ENCODE peak calls at places on chromosome 9, in six cellular contexts. One of them, this sample, is unnamed.

GRCh38 chr9:87725356-87725899 is 491 bp upstream of the CTSL start:
- DNase-seq in fibroblast of lung: no peak
- DNase-seq in sigmoid colon: peak; percentile 81
- DNase-seq in cardiac muscle cell: peak; percentile 59
- DNase-seq in ovary: no peak
- DNase-seq in thyroid gland: no peak
- DNase-seq in this sample: no peak

GRCh38 chr9:37902804-37903580 is 935 bp downstream of the SLC25A51 start:
- DNase-seq in fibroblast of lung: peak; percentile 62
- DNase-seq in sigmoid colon: no peak
- DNase-seq in cardiac muscle cell: peak; percentile 43
- DNase-seq in ovary: no peak
- DNase-seq in thyroid gland: no peak
- DNase-seq in this sample: no peak

GRCh38 chr9:114244570-114244969 is 78.3 kb upstream of the ORM1 start:
- DNase-seq in fibroblast of lung: no peak
- DNase-seq in sigmoid colon: no peak
- DNase-seq in cardiac muscle cell: no peak
- DNase-seq in ovary: no peak
- DNase-seq in thyroid gland: no peak
- DNase-seq in this sample: peak; percentile 7

GRCh38 chr9:134936762-134937555 is 19.2 kb upstream of the FCN1 start:
- DNase-seq in fibroblast of lung: no peak
- DNase-seq in sigmoid colon: no peak
- DNase-seq in cardiac muscle cell: no peak
- DNase-seq in ovary: no peak
- DNase-seq in thyroid gland: no peak
- DNase-seq in this sample: no peak

GRCh38 chr9:129242191-129242953 is 64.3 kb upstream of the IER5L start:
- DNase-seq in fibroblast of lung: no peak
- DNase-seq in sigmoid colon: no peak
- DNase-seq in cardiac muscle cell: no peak
- DNase-seq in ovary: peak; percentile 28
- DNase-seq in thyroid gland: no peak
- DNase-seq in this sample: no peak

GRCh38 chr9:97852001-97852398 is 1.0 kb upstream of the FOXE1 start:
- DNase-seq in fibroblast of lung: no peak
- DNase-seq in sigmoid colon: no peak
- DNase-seq in cardiac muscle cell: no peak
- DNase-seq in ovary: no peak
- DNase-seq in thyroid gland: peak; percentile 77
- DNase-seq in this sample: no peak

GRCh38 chr9:26292943-26293342 is 599.7 kb downstream of the CAAP1 start:
- DNase-seq in fibroblast of lung: no peak
- DNase-seq in sigmoid colon: no peak
- DNase-seq in cardiac muscle cell: peak; percentile 39
- DNase-seq in ovary: no peak
- DNase-seq in thyroid gland: peak; percentile 33
- DNase-seq in this sample: no peak

GRCh38 chr9:120892748-120893584 is 16.0 kb upstream of the PHF19 start:
- DNase-seq in fibroblast of lung: peak; percentile 75
- DNase-seq in sigmoid colon: no peak
- DNase-seq in cardiac muscle cell: peak; percentile 38
- DNase-seq in ovary: no peak
- DNase-seq in thyroid gland: no peak
- DNase-seq in this sample: peak; percentile 75

GRCh38 chr9:33794560-33794959 is 801 bp upstream of the PRSS3 start:
- DNase-seq in fibroblast of lung: no peak
- DNase-seq in sigmoid colon: no peak
- DNase-seq in cardiac muscle cell: no peak
- DNase-seq in ovary: no peak
- DNase-seq in thyroid gland: no peak
- DNase-seq in this sample: no peak

DNA sequence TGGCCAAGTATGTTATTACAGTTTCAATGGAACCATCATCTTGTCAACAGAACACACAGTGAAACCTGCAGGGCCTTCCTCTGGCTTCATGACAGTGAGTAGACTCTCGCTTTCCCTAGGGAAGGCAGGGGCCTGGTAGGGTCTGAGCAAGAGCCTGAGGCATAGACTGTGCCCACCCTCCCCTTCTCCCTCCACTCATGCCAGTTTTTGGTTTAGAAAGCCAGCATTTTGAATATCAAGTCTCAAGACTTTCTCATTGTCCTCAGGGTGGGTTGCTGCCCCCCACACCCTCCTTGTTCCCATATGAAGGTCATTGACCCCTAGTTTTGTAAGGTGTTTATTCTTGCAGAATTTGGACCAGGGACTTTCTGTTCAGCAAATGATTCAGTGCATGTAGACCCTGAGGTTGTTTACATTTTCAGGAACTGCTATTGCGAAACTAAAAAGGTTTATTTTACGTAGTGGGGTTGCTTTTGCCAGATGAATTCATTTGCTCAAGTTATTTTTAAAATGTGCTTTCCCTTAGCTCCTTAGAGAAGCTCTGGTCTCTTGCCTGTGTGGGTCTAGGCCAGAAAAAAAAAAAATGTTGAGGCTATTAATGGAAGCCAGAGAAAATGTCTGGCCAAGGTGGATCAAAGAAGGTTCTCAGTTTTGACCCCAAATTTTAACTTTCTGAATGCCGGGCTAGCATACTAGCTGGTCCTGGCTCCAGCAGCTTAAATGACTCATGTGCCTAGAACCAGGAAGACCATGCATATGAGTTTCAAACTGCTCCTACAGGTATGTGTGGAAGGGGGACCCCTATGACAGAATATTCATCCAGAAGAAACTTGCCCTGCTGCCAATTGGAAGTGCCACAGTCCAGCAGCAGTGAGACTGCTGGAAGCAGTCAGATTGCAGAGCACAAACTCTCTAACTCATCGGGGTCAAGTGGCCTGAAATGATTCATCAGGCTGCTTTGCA is 10.1 kb upstream of the MOB3B start:
- DNase-seq in fibroblast of lung: peak; percentile 91
- DNase-seq in sigmoid colon: peak; percentile 83
- DNase-seq in cardiac muscle cell: peak; percentile 77
- DNase-seq in ovary: peak; percentile 50
- DNase-seq in thyroid gland: peak; percentile 19
- DNase-seq in this sample: no peak
- H3K27ac ChIP-seq in fibroblast of lung: peak overlapping the region; percentile 39
- H3K27ac ChIP-seq in sigmoid colon: peak overlapping the region; percentile 89
- H3K27ac ChIP-seq in cardiac muscle cell: no peak overlapping the region
- H3K27ac ChIP-seq in ovary: peak overlapping the region; percentile 76
- H3K27ac ChIP-seq in thyroid gland: peak overlapping the region; percentile 91
- H3K27ac ChIP-seq in this sample: no peak overlapping the region

GRCh38 chr9:27432308-27432707 is 91.8 kb upstream of the IFNK start:
- DNase-seq in fibroblast of lung: no peak
- DNase-seq in sigmoid colon: no peak
- DNase-seq in cardiac muscle cell: no peak
- DNase-seq in ovary: no peak
- DNase-seq in thyroid gland: peak; percentile 19
- DNase-seq in this sample: no peak

GRCh38 chr9:27437652-27438373 is 86.3 kb upstream of the IFNK start:
- DNase-seq in fibroblast of lung: no peak
- DNase-seq in sigmoid colon: no peak
- DNase-seq in cardiac muscle cell: no peak
- DNase-seq in ovary: no peak
- DNase-seq in thyroid gland: no peak
- DNase-seq in this sample: no peak

GRCh38 chr9:27431573-27431972 is 92.5 kb upstream of the IFNK start:
- DNase-seq in fibroblast of lung: peak; percentile 27
- DNase-seq in sigmoid colon: no peak
- DNase-seq in cardiac muscle cell: no peak
- DNase-seq in ovary: no peak
- DNase-seq in thyroid gland: no peak
- DNase-seq in this sample: no peak

GRCh38 chr9:27433599-27434325 is 90.3 kb upstream of the IFNK start:
- DNase-seq in fibroblast of lung: no peak
- DNase-seq in sigmoid colon: no peak
- DNase-seq in cardiac muscle cell: no peak
- DNase-seq in ovary: no peak
- DNase-seq in thyroid gland: peak; percentile 27
- DNase-seq in this sample: no peak

DNA sequence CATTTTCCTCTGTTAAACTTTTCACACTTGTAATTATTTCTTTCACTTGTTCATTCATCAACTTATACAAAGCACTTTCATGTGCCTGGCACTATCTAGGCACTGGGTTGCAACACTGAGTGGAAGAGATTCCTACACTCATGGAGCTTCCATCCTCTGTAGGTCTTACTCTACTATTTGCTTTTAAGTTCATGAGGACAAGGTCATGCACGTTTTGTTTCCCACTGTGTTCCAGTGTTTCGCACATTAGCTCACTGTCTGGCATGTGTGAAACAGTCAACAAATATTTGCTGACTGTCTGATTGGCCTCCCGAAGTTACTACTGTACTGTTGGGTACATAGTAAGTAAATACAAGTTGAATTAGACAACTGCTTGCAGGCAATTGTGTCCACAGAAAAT is 87.9 kb upstream of the IFNK start:
- DNase-seq in fibroblast of lung: no peak
- DNase-seq in sigmoid colon: no peak
- DNase-seq in cardiac muscle cell: no peak
- DNase-seq in ovary: no peak
- DNase-seq in thyroid gland: no peak
- DNase-seq in this sample: no peak
- H3K4me1 ChIP-seq in fibroblast of lung: no peaks in the 10 kb centered on the region
- H3K4me1 ChIP-seq in sigmoid colon: peaks cover 33% of the 10 kb centered on the region
- H3K4me1 ChIP-seq in cardiac muscle cell: peaks cover 31% of the 10 kb centered on the region
- H3K4me1 ChIP-seq in ovary: peaks cover 33% of the 10 kb centered on the region
- H3K4me1 ChIP-seq in thyroid gland: peaks cover 64% of the 10 kb centered on the region
- H3K4me1 ChIP-seq in this sample: no peaks in the 10 kb centered on the region

GRCh38 chr9:107870927-107871720 is 381.6 kb upstream of the KLF4 start:
- DNase-seq in fibroblast of lung: no peak
- DNase-seq in sigmoid colon: no peak
- DNase-seq in cardiac muscle cell: no peak
- DNase-seq in ovary: no peak
- DNase-seq in thyroid gland: no peak
- DNase-seq in this sample: no peak

GRCh38 chr9:107870221-107870620 is 380.7 kb upstream of the KLF4 start:
- DNase-seq in fibroblast of lung: no peak
- DNase-seq in sigmoid colon: no peak
- DNase-seq in cardiac muscle cell: no peak
- DNase-seq in ovary: no peak
- DNase-seq in thyroid gland: peak; percentile 58
- DNase-seq in this sample: no peak

GRCh38 chr9:107868166-107868565 is 378.6 kb upstream of the KLF4 start:
- DNase-seq in fibroblast of lung: no peak
- DNase-seq in sigmoid colon: no peak
- DNase-seq in cardiac muscle cell: no peak
- DNase-seq in ovary: no peak
- DNase-seq in thyroid gland: no peak
- DNase-seq in this sample: no peak

GRCh38 chr9:107867738-107868137 is 378.2 kb upstream of the KLF4 start:
- DNase-seq in fibroblast of lung: no peak
- DNase-seq in sigmoid colon: no peak
- DNase-seq in cardiac muscle cell: no peak
- DNase-seq in ovary: no peak
- DNase-seq in thyroid gland: no peak
- DNase-seq in this sample: no peak

DNA sequence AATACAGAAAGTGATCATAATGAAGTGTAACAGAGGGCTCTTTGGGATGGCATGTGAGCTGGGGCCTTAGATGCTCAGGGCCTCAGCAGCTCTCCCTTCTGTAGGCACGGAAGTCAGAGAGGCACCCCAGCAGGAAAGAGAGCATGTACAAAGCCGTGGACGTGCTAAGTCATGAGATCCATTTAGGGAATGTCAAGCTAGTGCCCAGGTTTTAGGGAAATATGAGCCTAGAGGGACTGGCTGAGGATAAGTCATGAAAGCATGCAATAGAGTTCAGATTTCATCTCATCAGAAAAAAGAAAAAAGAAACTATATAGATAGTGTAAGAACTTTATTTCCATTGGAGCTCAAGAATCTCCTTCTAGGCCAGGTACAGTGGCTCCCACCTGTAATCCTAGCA is 379.5 kb upstream of the KLF4 start:
- DNase-seq in fibroblast of lung: no peak
- DNase-seq in sigmoid colon: no peak
- DNase-seq in cardiac muscle cell: no peak
- DNase-seq in ovary: no peak
- DNase-seq in thyroid gland: no peak
- DNase-seq in this sample: no peak
- H3K27ac ChIP-seq in fibroblast of lung: no peak overlapping the region
- H3K27ac ChIP-seq in sigmoid colon: no peak overlapping the region
- H3K27ac ChIP-seq in cardiac muscle cell: no peak overlapping the region
- H3K27ac ChIP-seq in ovary: no peak overlapping the region
- H3K27ac ChIP-seq in thyroid gland: no peak overlapping the region
- H3K27ac ChIP-seq in this sample: no peak overlapping the region

DNA sequence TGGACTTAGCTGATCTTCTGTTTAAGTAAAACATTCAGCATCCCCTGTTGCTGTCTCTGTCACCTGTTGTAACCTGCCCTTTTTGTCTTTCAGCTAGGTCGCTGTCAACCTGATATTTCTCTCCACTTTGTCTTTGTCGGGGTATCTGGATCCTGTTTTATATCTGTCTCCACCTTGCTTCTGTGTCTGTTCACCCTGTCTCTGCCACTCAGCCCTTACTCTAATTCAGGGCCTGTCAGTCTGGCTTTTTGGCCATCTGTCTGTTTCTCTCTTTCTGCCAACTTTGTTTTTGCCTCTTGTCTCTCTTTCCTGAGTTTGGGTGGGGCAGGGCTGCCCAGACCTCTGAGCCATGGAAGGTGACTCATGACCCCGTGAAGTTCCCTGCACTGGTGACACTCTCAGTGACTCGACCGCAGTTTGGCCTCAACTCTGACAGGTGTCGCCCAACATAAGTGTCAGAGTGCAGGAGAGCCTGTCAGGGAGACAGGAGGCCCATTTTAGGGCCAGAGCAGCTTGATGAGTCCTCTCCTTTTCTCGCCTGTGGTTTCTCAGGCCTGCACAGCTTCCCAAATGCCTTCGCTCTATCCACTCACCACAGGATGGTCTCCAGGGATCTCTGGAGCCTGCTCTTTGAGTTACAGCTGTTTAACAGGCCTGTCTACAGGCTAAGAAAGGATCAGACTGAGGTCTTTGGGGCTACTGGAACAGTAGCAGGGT is 864 bp downstream of the ZBTB43 start:
- DNase-seq in fibroblast of lung: peak; percentile 48
- DNase-seq in sigmoid colon: peak; percentile 70
- DNase-seq in cardiac muscle cell: peak; percentile 73
- DNase-seq in ovary: no peak
- DNase-seq in thyroid gland: peak; percentile 57
- DNase-seq in this sample: peak; percentile 67
- H3K4me1 ChIP-seq in fibroblast of lung: peaks cover 2% of the 10 kb centered on the region
- H3K4me1 ChIP-seq in sigmoid colon: peaks cover 38% of the 10 kb centered on the region
- H3K4me1 ChIP-seq in cardiac muscle cell: peaks cover 33% of the 10 kb centered on the region
- H3K4me1 ChIP-seq in ovary: peaks cover 5% of the 10 kb centered on the region
- H3K4me1 ChIP-seq in thyroid gland: peaks cover 34% of the 10 kb centered on the region
- H3K4me1 ChIP-seq in this sample: peaks cover 38% of the 10 kb centered on the region

GRCh38 chr9:127154390-127155191 is 32.2 kb upstream of the ANGPTL2 start:
- DNase-seq in fibroblast of lung: peak; percentile 75
- DNase-seq in sigmoid colon: peak; percentile 88
- DNase-seq in cardiac muscle cell: peak; percentile 76
- DNase-seq in ovary: peak; percentile 63
- DNase-seq in thyroid gland: no peak
- DNase-seq in this sample: peak; percentile 1
- H3K27ac ChIP-seq in fibroblast of lung: peak overlapping the region; percentile 32
- H3K27ac ChIP-seq in sigmoid colon: peak overlapping the region; percentile 90
- H3K27ac ChIP-seq in cardiac muscle cell: no peak overlapping the region
- H3K27ac ChIP-seq in ovary: peak overlapping the region; percentile 46
- H3K27ac ChIP-seq in thyroid gland: no peak overlapping the region
- H3K27ac ChIP-seq in this sample: no peak overlapping the region

GRCh38 chr9:69171517-69171916 is 2.6 kb upstream of the TJP2 start:
- DNase-seq in fibroblast of lung: no peak
- DNase-seq in sigmoid colon: no peak
- DNase-seq in cardiac muscle cell: no peak
- DNase-seq in ovary: no peak
- DNase-seq in thyroid gland: no peak
- DNase-seq in this sample: no peak
- H3K4me1 ChIP-seq in fibroblast of lung: peaks cover 8% of the 10 kb centered on the region
- H3K4me1 ChIP-seq in sigmoid colon: peaks cover 13% of the 10 kb centered on the region
- H3K4me1 ChIP-seq in cardiac muscle cell: peaks cover 12% of the 10 kb centered on the region
- H3K4me1 ChIP-seq in ovary: peaks cover 3% of the 10 kb centered on the region
- H3K4me1 ChIP-seq in thyroid gland: peaks cover 50% of the 10 kb centered on the region
- H3K4me1 ChIP-seq in this sample: peaks cover 35% of the 10 kb centered on the region